ENCODE peak calls at places on chromosomes 1 and 21, in nine cellular contexts. F is CD4-positive, alpha-beta T cell; J is GM23248; Q is suprapubic skin; N is neuronal stem cell; H is CD8-positive, alpha-beta T cell; D is BE2C; G is MG63; S is GM12878. K is an unnamed sample. For H3K27me3, the result is how much of the 10 kb centered on the place peaks cover.

GRCh38 chr1:179938752-179939151 is 15.9 kb upstream of the CEP350 start:
- DNase-seq in F (no peak), J (peak), Q (no peak), N (no peak), H (no peak), D (no peak), G (no peak), S (no peak), K (no peak)

GRCh38 chr21:42863504-42863870 is 15.9 kb downstream of the WDR4 start:
- DNase-seq in F (no peak), J (no peak), Q (no peak), N (no peak), H (no peak), D (no peak), G (no peak), S (no peak), K (no peak)

GRCh38 chr1:203327684-203328457 is 22.6 kb downstream of the BTG2 start:
- DNase-seq in F (peak), J (peak), Q (peak), N (peak), H (peak), D (peak), G (peak), S (no peak), K (no peak)

GRCh38 chr1:156117414-156118174 is 3.1 kb downstream of the LMNA start:
- DNase-seq in F (no peak), J (peak), Q (no peak), N (no peak), H (no peak), D (no peak), G (peak), S (no peak), K (no peak)

GRCh38 chr1:109619655-109620395 is at the start of gene AMPD2:
- DNase-seq in F (peak), J (peak), Q (peak), N (peak), H (peak), D (peak), G (peak), S (peak), K (peak)

GRCh38 chr1:27318596-27318995 is 3.4 kb upstream of the TMEM222 start:
- DNase-seq in F (no peak), J (peak), Q (no peak), N (no peak), H (no peak), D (no peak), G (no peak), S (no peak), K (no peak)

GRCh38 chr1:114695430-114696093 is at the start of gene AMPD1:
- DNase-seq in F (no peak), J (peak), Q (no peak), N (no peak), H (no peak), D (no peak), G (no peak), S (no peak), K (no peak)

GRCh38 chr1:188867614-188868013 is 1610.0 kb downstream of the BRINP3 start:
- DNase-seq in F (no peak), J (no peak), Q (no peak), N (no peak), H (no peak), D (no peak), G (no peak), S (no peak), K (no peak)

GRCh38 chr1:6097824-6098223 is 52.1 kb downstream of the KCNAB2 start:
- DNase-seq in F (no peak), J (peak), Q (no peak), N (no peak), H (no peak), D (no peak), G (no peak), S (no peak), K (no peak)

GRCh38 chr21:43608225-43608624 is 51.1 kb downstream of the HSF2BP start:
- DNase-seq in F (no peak), J (peak), Q (no peak), N (no peak), H (no peak), D (no peak), G (no peak), S (no peak), K (no peak)

GRCh38 chr1:167697667-167698141 is 24.1 kb upstream of the MPZL1 start:
- DNase-seq in F (no peak), J (no peak), Q (no peak), N (no peak), H (no peak), D (no peak), G (no peak), S (no peak), K (peak)

GRCh38 chr1:58779837-58780585 is 3.8 kb downstream of the JUN start:
- DNase-seq in F (no peak), J (peak), Q (peak), N (no peak), H (no peak), D (no peak), G (peak), S (no peak), K (peak)

GRCh38 chr1:228162286-228163003 is 3.2 kb upstream of the IBA57 start:
- DNase-seq in F (no peak), J (peak), Q (peak), N (no peak), H (no peak), D (peak), G (no peak), S (no peak), K (peak)

GRCh38 chr1:225845633-225846259 is 35.8 kb downstream of the EPHX1 start:
- DNase-seq in F (peak), J (peak), Q (peak), N (peak), H (no peak), D (peak), G (peak), S (no peak), K (peak)

GRCh38 chr1:237873487-237873927 is 17.2 kb downstream of the ZP4 start:
- DNase-seq in F (no peak), J (peak), Q (no peak), N (no peak), H (no peak), D (no peak), G (peak), S (no peak), K (peak)

GRCh38 chr1:178645157-178645825 is 79.8 kb upstream of the RALGPS2 start:
- DNase-seq in F (no peak), J (peak), Q (no peak), N (peak), H (no peak), D (no peak), G (no peak), S (no peak), K (no peak)

GRCh38 chr1:61782771-61783170 is 40.5 kb downstream of the PATJ start:
- DNase-seq in F (peak), J (no peak), Q (no peak), N (no peak), H (peak), D (no peak), G (no peak), S (peak), K (no peak)

GRCh38 chr1:65953170-65953569 is 160.5 kb downstream of the PDE4B start:
- DNase-seq in F (no peak), J (peak), Q (no peak), N (no peak), H (no peak), D (no peak), G (no peak), S (no peak), K (no peak)

GRCh38 chr1:27070390-27071048 is 57.9 kb upstream of the TENT5B start:
- DNase-seq in F (no peak), J (no peak), Q (no peak), N (no peak), H (no peak), D (peak), G (no peak), S (no peak), K (peak)

GRCh38 chr21:26795866-26796329 is 49.3 kb downstream of the ADAMTS1 start:
- DNase-seq in F (no peak), J (peak), Q (no peak), N (no peak), H (no peak), D (peak), G (peak), S (no peak), K (peak)

GRCh38 chr1:30977105-30977504 is 68.5 kb upstream of the SDC3 start:
- DNase-seq in F (no peak), J (peak), Q (no peak), N (no peak), H (no peak), D (no peak), G (no peak), S (no peak), K (no peak)

GRCh38 chr1:177927021-177927596 is 42.7 kb downstream of the SEC16B start:
- DNase-seq in F (no peak), J (peak), Q (no peak), N (no peak), H (no peak), D (no peak), G (peak), S (no peak), K (no peak)

GRCh38 chr1:199742547-199742946 is 285.0 kb upstream of the NR5A2 start:
- DNase-seq in F (no peak), J (peak), Q (no peak), N (no peak), H (no peak), D (no peak), G (peak), S (no peak), K (no peak)

GRCh38 chr1:3270403-3271245 is 183.8 kb upstream of the ARHGEF16 start:
- DNase-seq in F (no peak), J (no peak), Q (no peak), N (no peak), H (no peak), D (no peak), G (no peak), S (no peak), K (peak)

GRCh38 chr1:3271866-3272265 is 182.6 kb upstream of the ARHGEF16 start:
- DNase-seq in F (no peak), J (no peak), Q (no peak), N (no peak), H (no peak), D (no peak), G (no peak), S (no peak), K (no peak)

GRCh38 chr1:3274972-3275371 is 179.5 kb upstream of the ARHGEF16 start:
- DNase-seq in F (no peak), J (no peak), Q (no peak), N (no peak), H (no peak), D (no peak), G (no peak), S (no peak), K (no peak)

GRCh38 chr1:3273447-3273846 is 181.0 kb upstream of the ARHGEF16 start:
- DNase-seq in F (no peak), J (no peak), Q (no peak), N (no peak), H (no peak), D (no peak), G (no peak), S (no peak), K (no peak)

DNA sequence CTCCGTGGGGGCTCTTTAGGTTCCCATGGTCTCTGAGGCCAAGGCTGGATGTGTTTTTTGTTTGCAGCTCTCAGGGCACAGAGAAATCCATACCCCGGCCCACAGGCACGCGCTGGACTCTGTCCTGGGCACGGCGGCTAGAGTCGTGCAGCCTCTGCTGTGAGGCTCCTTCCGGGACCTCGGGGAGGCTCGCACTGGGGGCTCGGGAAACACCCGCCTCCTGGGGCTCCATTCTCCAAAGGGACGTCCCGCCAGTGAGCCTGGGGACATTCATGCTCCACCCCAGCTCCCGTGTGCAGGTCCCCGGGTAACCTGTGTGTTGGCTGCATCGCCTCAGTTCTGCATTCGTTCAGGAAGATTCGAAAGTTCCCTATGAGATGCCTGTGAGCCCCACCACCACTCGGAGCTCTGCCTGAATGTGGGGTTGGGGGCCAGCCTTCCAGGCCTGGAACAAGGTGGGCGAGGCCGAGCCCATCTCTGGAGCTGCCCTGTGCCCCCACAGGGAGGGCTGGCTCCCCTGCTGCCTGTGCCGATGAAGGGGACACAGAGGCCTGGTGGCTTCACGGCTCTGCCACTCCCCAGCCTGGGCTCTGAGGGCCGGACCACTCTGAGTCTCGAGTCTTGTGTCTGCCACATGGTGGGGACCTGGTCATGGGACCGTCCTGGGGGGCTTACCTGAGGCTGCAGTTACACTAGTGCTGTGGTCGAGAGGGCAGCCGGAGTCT is 182.0 kb upstream of the ARHGEF16 start:
- DNase-seq in F (no peak), J (no peak), Q (no peak), N (no peak), H (no peak), D (no peak), G (no peak), S (no peak), K (no peak)
- H3K27me3 ChIP-seq in F (under half), J (under half), Q (half or more), N (under half), H (under half), D (under half), G (under half), S (under half), K (under half)

DNA sequence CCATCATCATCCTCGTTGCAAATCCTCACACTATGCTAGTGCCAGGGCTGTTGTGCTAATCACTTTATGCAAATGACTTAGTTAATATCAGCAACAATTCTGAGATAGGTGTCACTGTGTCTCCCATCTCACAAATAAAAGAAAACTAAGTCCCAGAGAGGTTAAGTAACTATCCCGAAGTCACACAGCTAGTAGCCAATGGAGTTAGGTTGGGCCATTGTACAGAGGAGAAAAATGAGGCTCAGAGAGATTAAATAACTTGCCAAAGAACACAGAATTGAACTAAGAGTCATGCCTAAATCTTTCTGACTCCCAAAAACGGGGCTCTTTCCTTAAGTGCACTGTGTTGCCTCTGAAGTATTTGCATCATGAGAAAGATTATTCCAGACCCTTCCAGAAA is 146.4 kb downstream of the MIS18A start:
- DNase-seq in F (no peak), J (no peak), Q (no peak), N (no peak), H (no peak), D (no peak), G (no peak), S (no peak), K (no peak)
- H3K27me3 ChIP-seq in F (under half), J (under half), Q (under half), N (under half), H (under half), D (under half), G (under half), S (under half), K (under half)

DNA sequence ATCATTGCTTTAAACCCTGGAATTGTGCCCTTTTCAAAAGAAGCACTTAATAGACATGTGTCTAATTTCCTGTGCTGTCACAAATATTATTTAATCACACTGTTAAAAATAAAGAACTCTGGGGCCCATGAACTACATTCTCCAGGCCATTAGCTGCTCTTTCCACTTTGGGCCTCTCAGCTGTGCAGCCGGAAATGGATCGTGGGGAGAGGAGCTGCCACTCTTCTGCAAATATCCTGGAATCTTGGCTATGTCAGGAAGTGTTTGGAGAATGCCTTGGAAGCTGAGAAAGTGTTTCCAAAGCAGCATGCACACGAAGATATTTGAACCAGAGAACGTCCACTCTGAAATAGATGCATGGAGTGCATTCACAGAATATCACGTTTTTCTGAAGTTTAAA is 27.5 kb upstream of the VPS26C start:
- DNase-seq in F (no peak), J (no peak), Q (no peak), N (no peak), H (no peak), D (no peak), G (no peak), S (no peak), K (no peak)
- H3K27me3 ChIP-seq in F (under half), J (under half), Q (under half), N (under half), H (under half), D (under half), G (under half), S (under half), K (under half)

GRCh38 chr1:170659404-170660035 is 4.4 kb upstream of the PRRX1 start:
- DNase-seq in F (no peak), J (peak), Q (no peak), N (no peak), H (no peak), D (no peak), G (no peak), S (no peak), K (no peak)
- H3K27me3 ChIP-seq in F (half or more), J (under half), Q (under half), N (under half), H (under half), D (half or more), G (under half), S (under half), K (under half)

K was measured in adrenal gland.